ENCODE peak calls at places on chromosomes 16 and 17, in ten cellular contexts. One of them, this sample, is unnamed.

GRCh38 chr17:67682196-67682595 is 35.5 kb upstream of the NOL11 start:
- DNase-seq in colonic mucosa: no peak
- DNase-seq in GM23248: no peak
- DNase-seq in GM23338: no peak
- DNase-seq in small intestine: no peak
- DNase-seq in effector memory CD4-positive, alpha-beta T cell: no peak
- DNase-seq in left ventricle myocardium inferior: no peak
- DNase-seq in naive thymus-derived CD4-positive, alpha-beta T cell: no peak
- DNase-seq in CD8-positive, alpha-beta T cell: no peak
- DNase-seq in cardiac muscle cell: no peak
- DNase-seq in this sample: no peak

GRCh38 chr17:65103896-65104295 is 33.3 kb upstream of the RGS9 start:
- DNase-seq in colonic mucosa: no peak
- DNase-seq in small intestine: no peak
- DNase-seq in left ventricle myocardium inferior: no peak
- DNase-seq in GM23248: peak
- DNase-seq in naive thymus-derived CD4-positive, alpha-beta T cell: no peak
- DNase-seq in CD8-positive, alpha-beta T cell: no peak
- DNase-seq in effector memory CD4-positive, alpha-beta T cell: no peak
- DNase-seq in cardiac muscle cell: peak
- DNase-seq in GM23338: no peak
- DNase-seq in this sample: no peak

GRCh38 chr17:68657166-68657940 is 56.2 kb upstream of the FAM20A start:
- DNase-seq in naive thymus-derived CD4-positive, alpha-beta T cell: no peak
- DNase-seq in left ventricle myocardium inferior: no peak
- DNase-seq in GM23338: no peak
- DNase-seq in CD8-positive, alpha-beta T cell: no peak
- DNase-seq in colonic mucosa: no peak
- DNase-seq in effector memory CD4-positive, alpha-beta T cell: no peak
- DNase-seq in GM23248: peak
- DNase-seq in small intestine: no peak
- DNase-seq in cardiac muscle cell: no peak
- DNase-seq in this sample: no peak

GRCh38 chr16:12760819-12761611 is 42.7 kb downstream of the CPPED1 start:
- DNase-seq in effector memory CD4-positive, alpha-beta T cell: no peak
- DNase-seq in CD8-positive, alpha-beta T cell: no peak
- DNase-seq in naive thymus-derived CD4-positive, alpha-beta T cell: no peak
- DNase-seq in small intestine: peak
- DNase-seq in colonic mucosa: no peak
- DNase-seq in left ventricle myocardium inferior: no peak
- DNase-seq in cardiac muscle cell: no peak
- DNase-seq in GM23338: no peak
- DNase-seq in GM23248: no peak
- DNase-seq in this sample: no peak

GRCh38 chr17:51000835-51001638 is 119.6 kb downstream of the SPAG9 start:
- DNase-seq in GM23248: peak
- DNase-seq in left ventricle myocardium inferior: no peak
- DNase-seq in CD8-positive, alpha-beta T cell: no peak
- DNase-seq in GM23338: peak
- DNase-seq in small intestine: peak
- DNase-seq in naive thymus-derived CD4-positive, alpha-beta T cell: peak
- DNase-seq in cardiac muscle cell: peak
- DNase-seq in colonic mucosa: peak
- DNase-seq in effector memory CD4-positive, alpha-beta T cell: no peak
- DNase-seq in this sample: peak

GRCh38 chr16:65509172-65509571 is 387.3 kb upstream of the CDH11 start:
- DNase-seq in colonic mucosa: no peak
- DNase-seq in naive thymus-derived CD4-positive, alpha-beta T cell: no peak
- DNase-seq in GM23248: peak
- DNase-seq in GM23338: no peak
- DNase-seq in CD8-positive, alpha-beta T cell: no peak
- DNase-seq in left ventricle myocardium inferior: no peak
- DNase-seq in cardiac muscle cell: no peak
- DNase-seq in small intestine: no peak
- DNase-seq in effector memory CD4-positive, alpha-beta T cell: no peak
- DNase-seq in this sample: no peak

GRCh38 chr16:24538756-24539294 is 541 bp upstream of the RBBP6 start:
- DNase-seq in GM23248: peak
- DNase-seq in cardiac muscle cell: no peak
- DNase-seq in CD8-positive, alpha-beta T cell: no peak
- DNase-seq in small intestine: peak
- DNase-seq in colonic mucosa: no peak
- DNase-seq in GM23338: no peak
- DNase-seq in naive thymus-derived CD4-positive, alpha-beta T cell: no peak
- DNase-seq in left ventricle myocardium inferior: no peak
- DNase-seq in effector memory CD4-positive, alpha-beta T cell: no peak
- DNase-seq in this sample: no peak

GRCh38 chr17:12047977-12048376 is 27.3 kb downstream of the MAP2K4 start:
- DNase-seq in small intestine: no peak
- DNase-seq in left ventricle myocardium inferior: no peak
- DNase-seq in naive thymus-derived CD4-positive, alpha-beta T cell: no peak
- DNase-seq in GM23338: no peak
- DNase-seq in CD8-positive, alpha-beta T cell: no peak
- DNase-seq in effector memory CD4-positive, alpha-beta T cell: no peak
- DNase-seq in cardiac muscle cell: peak
- DNase-seq in colonic mucosa: no peak
- DNase-seq in GM23248: no peak
- DNase-seq in this sample: no peak

GRCh38 chr17:45431531-45432404 is 902 bp downstream of the ARHGAP27 start:
- DNase-seq in left ventricle myocardium inferior: peak
- DNase-seq in small intestine: peak
- DNase-seq in GM23338: peak
- DNase-seq in effector memory CD4-positive, alpha-beta T cell: peak
- DNase-seq in naive thymus-derived CD4-positive, alpha-beta T cell: peak
- DNase-seq in CD8-positive, alpha-beta T cell: peak
- DNase-seq in GM23248: peak
- DNase-seq in cardiac muscle cell: peak
- DNase-seq in colonic mucosa: peak
- DNase-seq in this sample: peak

GRCh38 chr16:75821117-75821516 is 94.8 kb upstream of the CPHXL start:
- DNase-seq in small intestine: no peak
- DNase-seq in naive thymus-derived CD4-positive, alpha-beta T cell: no peak
- DNase-seq in GM23338: no peak
- DNase-seq in left ventricle myocardium inferior: no peak
- DNase-seq in colonic mucosa: no peak
- DNase-seq in CD8-positive, alpha-beta T cell: no peak
- DNase-seq in effector memory CD4-positive, alpha-beta T cell: no peak
- DNase-seq in cardiac muscle cell: no peak
- DNase-seq in GM23248: no peak
- DNase-seq in this sample: no peak

GRCh38 chr17:64304512-64304911 is 41.5 kb upstream of the TEX2 start:
- DNase-seq in cardiac muscle cell: no peak
- DNase-seq in effector memory CD4-positive, alpha-beta T cell: no peak
- DNase-seq in GM23338: no peak
- DNase-seq in CD8-positive, alpha-beta T cell: no peak
- DNase-seq in left ventricle myocardium inferior: no peak
- DNase-seq in naive thymus-derived CD4-positive, alpha-beta T cell: no peak
- DNase-seq in colonic mucosa: no peak
- DNase-seq in small intestine: peak
- DNase-seq in GM23248: no peak
- DNase-seq in this sample: no peak

GRCh38 chr17:17235212-17236174 is 1.5 kb downstream of the FLCN start:
- DNase-seq in GM23338: no peak
- DNase-seq in effector memory CD4-positive, alpha-beta T cell: no peak
- DNase-seq in small intestine: peak
- DNase-seq in colonic mucosa: no peak
- DNase-seq in naive thymus-derived CD4-positive, alpha-beta T cell: no peak
- DNase-seq in GM23248: peak
- DNase-seq in CD8-positive, alpha-beta T cell: no peak
- DNase-seq in left ventricle myocardium inferior: no peak
- DNase-seq in cardiac muscle cell: no peak
- DNase-seq in this sample: no peak
- H3K27ac ChIP-seq in GM23338: no peak
- H3K27ac ChIP-seq in effector memory CD4-positive, alpha-beta T cell: no peak
- H3K27ac ChIP-seq in small intestine: peak
- H3K27ac ChIP-seq in colonic mucosa: peak
- H3K27ac ChIP-seq in naive thymus-derived CD4-positive, alpha-beta T cell: peak
- H3K27ac ChIP-seq in GM23248: peak
- H3K27ac ChIP-seq in CD8-positive, alpha-beta T cell: no peak
- H3K27ac ChIP-seq in left ventricle myocardium inferior: peak
- H3K27ac ChIP-seq in cardiac muscle cell: no peak
- H3K27ac ChIP-seq in this sample: peak

GRCh38 chr16:21263640-21264211 is 14.4 kb downstream of the CRYM start:
- DNase-seq in GM23338: no peak
- DNase-seq in naive thymus-derived CD4-positive, alpha-beta T cell: no peak
- DNase-seq in effector memory CD4-positive, alpha-beta T cell: no peak
- DNase-seq in small intestine: peak
- DNase-seq in left ventricle myocardium inferior: no peak
- DNase-seq in GM23248: peak
- DNase-seq in cardiac muscle cell: peak
- DNase-seq in colonic mucosa: peak
- DNase-seq in CD8-positive, alpha-beta T cell: no peak
- DNase-seq in this sample: no peak

GRCh38 chr16:21257284-21257683 is 20.8 kb downstream of the CRYM start:
- DNase-seq in left ventricle myocardium inferior: no peak
- DNase-seq in CD8-positive, alpha-beta T cell: no peak
- DNase-seq in naive thymus-derived CD4-positive, alpha-beta T cell: no peak
- DNase-seq in GM23338: no peak
- DNase-seq in colonic mucosa: no peak
- DNase-seq in small intestine: no peak
- DNase-seq in effector memory CD4-positive, alpha-beta T cell: no peak
- DNase-seq in GM23248: no peak
- DNase-seq in cardiac muscle cell: no peak
- DNase-seq in this sample: no peak

GRCh38 chr16:21262779-21263639 is 15.1 kb downstream of the CRYM start:
- DNase-seq in effector memory CD4-positive, alpha-beta T cell: no peak
- DNase-seq in CD8-positive, alpha-beta T cell: no peak
- DNase-seq in GM23248: no peak
- DNase-seq in naive thymus-derived CD4-positive, alpha-beta T cell: no peak
- DNase-seq in GM23338: no peak
- DNase-seq in cardiac muscle cell: no peak
- DNase-seq in small intestine: no peak
- DNase-seq in colonic mucosa: no peak
- DNase-seq in left ventricle myocardium inferior: no peak
- DNase-seq in this sample: no peak

GRCh38 chr16:21264226-21265036 is 13.7 kb downstream of the CRYM start:
- DNase-seq in naive thymus-derived CD4-positive, alpha-beta T cell: no peak
- DNase-seq in colonic mucosa: peak
- DNase-seq in cardiac muscle cell: peak
- DNase-seq in effector memory CD4-positive, alpha-beta T cell: no peak
- DNase-seq in small intestine: no peak
- DNase-seq in GM23338: no peak
- DNase-seq in GM23248: peak
- DNase-seq in CD8-positive, alpha-beta T cell: no peak
- DNase-seq in left ventricle myocardium inferior: peak
- DNase-seq in this sample: no peak

GRCh38 chr16:21260870-21261791 is 17.0 kb downstream of the CRYM start:
- DNase-seq in GM23338: no peak
- DNase-seq in naive thymus-derived CD4-positive, alpha-beta T cell: no peak
- DNase-seq in cardiac muscle cell: peak
- DNase-seq in left ventricle myocardium inferior: no peak
- DNase-seq in colonic mucosa: peak
- DNase-seq in effector memory CD4-positive, alpha-beta T cell: no peak
- DNase-seq in GM23248: peak
- DNase-seq in small intestine: peak
- DNase-seq in CD8-positive, alpha-beta T cell: no peak
- DNase-seq in this sample: no peak
- H3K27ac ChIP-seq in GM23338: no peak
- H3K27ac ChIP-seq in naive thymus-derived CD4-positive, alpha-beta T cell: no peak
- H3K27ac ChIP-seq in cardiac muscle cell: no peak
- H3K27ac ChIP-seq in left ventricle myocardium inferior: peak
- H3K27ac ChIP-seq in colonic mucosa: peak
- H3K27ac ChIP-seq in effector memory CD4-positive, alpha-beta T cell: no peak
- H3K27ac ChIP-seq in GM23248: no peak
- H3K27ac ChIP-seq in small intestine: peak
- H3K27ac ChIP-seq in CD8-positive, alpha-beta T cell: no peak
- H3K27ac ChIP-seq in this sample: peak

GRCh38 chr17:34386925-34387550 is 24.0 kb upstream of the CCL1 start:
- DNase-seq in GM23338: no peak
- DNase-seq in small intestine: no peak
- DNase-seq in effector memory CD4-positive, alpha-beta T cell: no peak
- DNase-seq in left ventricle myocardium inferior: no peak
- DNase-seq in colonic mucosa: no peak
- DNase-seq in naive thymus-derived CD4-positive, alpha-beta T cell: no peak
- DNase-seq in cardiac muscle cell: peak
- DNase-seq in GM23248: peak
- DNase-seq in CD8-positive, alpha-beta T cell: no peak
- DNase-seq in this sample: no peak
- H3K27ac ChIP-seq in GM23338: no peak
- H3K27ac ChIP-seq in small intestine: peak
- H3K27ac ChIP-seq in effector memory CD4-positive, alpha-beta T cell: no peak
- H3K27ac ChIP-seq in left ventricle myocardium inferior: no peak
- H3K27ac ChIP-seq in colonic mucosa: no peak
- H3K27ac ChIP-seq in naive thymus-derived CD4-positive, alpha-beta T cell: no peak
- H3K27ac ChIP-seq in cardiac muscle cell: no peak
- H3K27ac ChIP-seq in GM23248: no peak
- H3K27ac ChIP-seq in CD8-positive, alpha-beta T cell: no peak
- H3K27ac ChIP-seq in this sample: no peak

GRCh38 chr16:84828322-84828721 is 8.5 kb downstream of the CRISPLD2 start:
- DNase-seq in GM23338: no peak
- DNase-seq in CD8-positive, alpha-beta T cell: no peak
- DNase-seq in colonic mucosa: no peak
- DNase-seq in cardiac muscle cell: no peak
- DNase-seq in effector memory CD4-positive, alpha-beta T cell: no peak
- DNase-seq in left ventricle myocardium inferior: no peak
- DNase-seq in GM23248: no peak
- DNase-seq in small intestine: no peak
- DNase-seq in naive thymus-derived CD4-positive, alpha-beta T cell: no peak
- DNase-seq in this sample: no peak
- H3K27ac ChIP-seq in GM23338: no peak
- H3K27ac ChIP-seq in CD8-positive, alpha-beta T cell: no peak
- H3K27ac ChIP-seq in colonic mucosa: peak
- H3K27ac ChIP-seq in cardiac muscle cell: no peak
- H3K27ac ChIP-seq in effector memory CD4-positive, alpha-beta T cell: no peak
- H3K27ac ChIP-seq in left ventricle myocardium inferior: peak
- H3K27ac ChIP-seq in GM23248: no peak
- H3K27ac ChIP-seq in small intestine: peak
- H3K27ac ChIP-seq in naive thymus-derived CD4-positive, alpha-beta T cell: no peak
- H3K27ac ChIP-seq in this sample: no peak